ENCODE peak calls at places on chromosomes 11 and 22, in eight cellular contexts. Q, U, X, T, B, P, D and K are unnamed samples.

GRCh38 chr11:127648604-127649003 is 648.0 kb upstream of the KIRREL3 start:
- DNase-seq in Q (no peak), U (no peak), X (no peak), T (no peak), B (no peak), P (no peak), D (no peak), K (no peak)

GRCh38 chr11:376531-377173 is 7.4 kb downstream of the B4GALNT4 start:
- DNase-seq in Q (no peak), U (no peak), X (no peak), T (no peak), B (no peak), P (no peak), D (no peak), K (no peak)

GRCh38 chr22:27107824-27108223 is 450.4 kb downstream of the MIAT start:
- DNase-seq in Q (peak), U (peak), X (peak), T (peak), B (peak), P (peak), D (peak), K (no peak)

GRCh38 chr22:22893891-22894739 is 6.5 kb downstream of the IGLL5 start:
- DNase-seq in Q (no peak), U (no peak), X (no peak), T (no peak), B (peak), P (no peak), D (no peak), K (no peak)

GRCh38 chr22:39574779-39575551 is 4.4 kb downstream of the CACNA1I start:
- DNase-seq in Q (no peak), U (no peak), X (no peak), T (no peak), B (no peak), P (peak), D (peak), K (peak)

GRCh38 chr11:59614277-59615131 is 1.1 kb downstream of the OSBP start:
- DNase-seq in Q (no peak), U (no peak), X (no peak), T (no peak), B (no peak), P (peak), D (peak), K (peak)

GRCh38 chr11:108853151-108853550 is 188.3 kb downstream of the DDX10 start:
- DNase-seq in Q (no peak), U (no peak), X (no peak), T (no peak), B (no peak), P (no peak), D (no peak), K (no peak)

GRCh38 chr11:1755344-1756023 is 5.1 kb upstream of the IFITM10 start:
- DNase-seq in Q (no peak), U (no peak), X (no peak), T (no peak), B (no peak), P (no peak), D (no peak), K (no peak)

GRCh38 chr22:44145544-44145943 is 35.2 kb upstream of the PARVG start:
- DNase-seq in Q (peak), U (no peak), X (no peak), T (no peak), B (no peak), P (no peak), D (no peak), K (no peak)

GRCh38 chr11:20015529-20016427 is 144.5 kb downstream of the DBX1 start:
- DNase-seq in Q (peak), U (no peak), X (no peak), T (no peak), B (no peak), P (no peak), D (peak), K (no peak)

GRCh38 chr22:36323182-36323854 is 64.4 kb downstream of the MYH9 start:
- DNase-seq in Q (peak), U (peak), X (peak), T (peak), B (peak), P (peak), D (no peak), K (no peak)

GRCh38 chr11:118623291-118623655 is 15.9 kb downstream of the PHLDB1 start:
- DNase-seq in Q (peak), U (no peak), X (no peak), T (no peak), B (peak), P (peak), D (peak), K (no peak)

GRCh38 chr11:118621071-118621815 is 13.8 kb downstream of the PHLDB1 start:
- DNase-seq in Q (peak), U (peak), X (peak), T (peak), B (peak), P (peak), D (no peak), K (peak)

GRCh38 chr11:118620529-118621070 is 13.2 kb downstream of the PHLDB1 start:
- DNase-seq in Q (no peak), U (no peak), X (no peak), T (no peak), B (no peak), P (no peak), D (no peak), K (no peak)

GRCh38 chr11:118621898-118622375 is 14.5 kb downstream of the PHLDB1 start:
- DNase-seq in Q (no peak), U (no peak), X (no peak), T (no peak), B (no peak), P (peak), D (no peak), K (no peak)

DNA sequence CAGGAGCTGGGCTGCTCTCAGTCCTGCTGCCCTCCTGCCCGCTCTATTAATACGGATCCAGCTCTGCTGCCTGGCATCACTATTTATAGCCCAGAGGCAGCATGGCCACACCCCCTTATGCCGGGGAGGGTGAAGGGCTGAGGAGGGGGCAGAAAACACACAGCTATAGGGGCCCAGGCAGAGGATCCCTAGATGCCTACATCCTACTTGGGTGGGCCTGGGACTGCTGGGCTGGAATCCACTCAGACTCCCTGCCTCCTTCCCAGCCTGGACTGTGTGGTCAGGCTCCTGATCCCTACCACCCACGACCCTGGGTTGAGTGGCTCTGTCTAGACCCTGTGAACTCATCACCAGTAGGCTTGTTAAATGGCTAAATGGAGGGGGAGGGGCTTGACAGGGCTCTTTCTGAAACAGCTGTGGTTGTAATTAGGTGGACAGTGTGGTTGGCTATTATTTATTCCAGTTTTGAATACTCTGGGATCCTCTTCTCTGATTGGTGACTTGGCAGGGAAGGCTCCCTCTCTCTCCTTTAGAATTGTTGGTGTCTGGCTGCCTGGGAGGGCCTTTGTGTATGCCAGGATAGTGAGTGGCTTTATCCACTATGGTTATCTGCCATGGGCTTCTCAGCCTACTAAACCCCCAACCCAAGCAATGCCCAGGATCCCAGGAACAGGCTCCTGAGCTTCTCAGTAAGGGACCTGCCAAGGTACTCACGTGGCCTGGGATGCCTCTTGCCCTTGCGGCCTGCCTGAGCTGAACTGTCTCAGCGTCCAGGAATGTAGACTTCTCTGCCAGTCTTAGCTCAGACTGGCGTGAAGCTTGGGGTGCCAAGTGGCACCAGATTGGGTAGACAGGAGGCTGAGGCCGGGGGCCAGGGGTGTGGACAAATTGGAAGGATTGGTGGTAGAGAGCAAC is 15.2 kb downstream of the PHLDB1 start:
- DNase-seq in Q (peak), U (no peak), X (peak), T (no peak), B (peak), P (peak), D (peak), K (no peak)
- TF ChIP-seq POLR2A in Q (no peak), U (no peak), X (no peak), T (no peak), B (no peak), P (peak), D (no peak), K (no peak)

GRCh38 chr11:123159146-123159857 is 35.7 kb downstream of the CLMP start:
- DNase-seq in Q (peak), U (no peak), X (no peak), T (no peak), B (no peak), P (no peak), D (peak), K (no peak)
- TF ChIP-seq POLR2A in Q (no peak), U (no peak), X (no peak), T (no peak), B (no peak), P (no peak), D (no peak), K (no peak)

GRCh38 chr11:7655253-7656217 is 17.8 kb downstream of the CYB5R2 start:
- DNase-seq in Q (no peak), U (no peak), X (no peak), T (no peak), B (no peak), P (no peak), D (no peak), K (no peak)
- TF ChIP-seq POLR2A in Q (no peak), U (no peak), X (no peak), T (no peak), B (no peak), P (no peak), D (no peak), K (no peak)

DNA sequence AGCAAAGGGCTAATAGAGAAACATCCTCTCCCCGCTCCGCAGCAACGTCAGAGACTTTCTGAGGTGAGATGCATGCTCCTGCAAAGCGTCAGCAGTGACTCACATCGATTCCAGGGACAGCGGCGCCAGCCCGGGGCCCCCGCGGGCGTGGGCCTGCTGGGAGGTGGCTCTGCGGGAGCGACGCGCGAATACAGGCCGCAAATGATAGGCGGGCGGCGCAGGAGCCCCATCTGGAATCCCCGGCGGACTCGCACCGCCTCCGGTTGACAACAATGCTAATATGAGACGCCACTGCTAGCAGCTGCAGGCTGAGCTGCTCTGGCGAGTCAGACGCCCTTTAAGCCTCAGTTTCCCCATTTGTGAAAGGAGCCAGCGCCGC is 557 bp downstream of the RANGAP1 start:
- DNase-seq in Q (peak), U (no peak), X (peak), T (peak), B (no peak), P (peak), D (peak), K (peak)
- TF ChIP-seq POLR2A in Q (no peak), U (no peak), X (no peak), T (no peak), B (no peak), P (peak), D (no peak), K (no peak)

GRCh38 chr11:56961609-56962008 is 27.1 kb upstream of the OR5AK2 start:
- DNase-seq in Q (no peak), U (no peak), X (no peak), T (no peak), B (no peak), P (no peak), D (no peak), K (no peak)
- TF ChIP-seq POLR2A in Q (no peak), U (no peak), X (no peak), T (no peak), B (no peak), P (no peak), D (no peak), K (no peak)